ENCODE peak calls at places on chromosome 22, in six cellular contexts. One of them, this sample, is unnamed.

GRCh38 chr22:22753526-22754267 is 109.3 kb downstream of the GGTLC2 start:
- DNase-seq in GM19239: peak; percentile 74
- DNase-seq in T-helper 17 cell: peak; percentile 52
- DNase-seq in stimulated activated CD8-positive, alpha-beta memory T cell treated with anti-CD3 and anti-CD28 coated beads, Interleukin-7, amount 100 ng/mL, for 24 hours: peak; percentile 64
- DNase-seq in NCI-H1417: peak; percentile 61
- DNase-seq in substantia nigra: no peak
- DNase-seq in this sample: no peak

GRCh38 chr22:38513063-38513462 is 7.0 kb upstream of the DDX17 start:
- DNase-seq in GM19239: peak; percentile 20
- DNase-seq in T-helper 17 cell: peak; percentile 16
- DNase-seq in stimulated activated CD8-positive, alpha-beta memory T cell treated with anti-CD3 and anti-CD28 coated beads, Interleukin-7, amount 100 ng/mL, for 24 hours: no peak
- DNase-seq in NCI-H1417: peak; percentile 26
- DNase-seq in substantia nigra: no peak
- DNase-seq in this sample: no peak

GRCh38 chr22:39106326-39106725 is 9.3 kb downstream of the APOBEC3H start:
- DNase-seq in GM19239: no peak
- DNase-seq in T-helper 17 cell: no peak
- DNase-seq in stimulated activated CD8-positive, alpha-beta memory T cell treated with anti-CD3 and anti-CD28 coated beads, Interleukin-7, amount 100 ng/mL, for 24 hours: no peak
- DNase-seq in NCI-H1417: no peak
- DNase-seq in substantia nigra: no peak
- DNase-seq in this sample: no peak

GRCh38 chr22:39223091-39223710 is 21.6 kb downstream of the PDGFB start:
- DNase-seq in GM19239: no peak
- DNase-seq in T-helper 17 cell: no peak
- DNase-seq in stimulated activated CD8-positive, alpha-beta memory T cell treated with anti-CD3 and anti-CD28 coated beads, Interleukin-7, amount 100 ng/mL, for 24 hours: no peak
- DNase-seq in NCI-H1417: no peak
- DNase-seq in substantia nigra: no peak
- DNase-seq in this sample: no peak

GRCh38 chr22:49754674-49755590 is 72.7 kb downstream of the BRD1 start:
- DNase-seq in GM19239: no peak
- DNase-seq in T-helper 17 cell: no peak
- DNase-seq in stimulated activated CD8-positive, alpha-beta memory T cell treated with anti-CD3 and anti-CD28 coated beads, Interleukin-7, amount 100 ng/mL, for 24 hours: no peak
- DNase-seq in NCI-H1417: no peak
- DNase-seq in substantia nigra: no peak
- DNase-seq in this sample: no peak

GRCh38 chr22:21942407-21942895 is 10.2 kb downstream of the PPM1F start:
- DNase-seq in GM19239: no peak
- DNase-seq in T-helper 17 cell: no peak
- DNase-seq in stimulated activated CD8-positive, alpha-beta memory T cell treated with anti-CD3 and anti-CD28 coated beads, Interleukin-7, amount 100 ng/mL, for 24 hours: no peak
- DNase-seq in NCI-H1417: no peak
- DNase-seq in substantia nigra: no peak
- DNase-seq in this sample: peak; percentile 81

GRCh38 chr22:29121124-29121523 is 48.3 kb downstream of the KREMEN1 start:
- DNase-seq in GM19239: no peak
- DNase-seq in T-helper 17 cell: no peak
- DNase-seq in stimulated activated CD8-positive, alpha-beta memory T cell treated with anti-CD3 and anti-CD28 coated beads, Interleukin-7, amount 100 ng/mL, for 24 hours: no peak
- DNase-seq in NCI-H1417: no peak
- DNase-seq in substantia nigra: no peak
- DNase-seq in this sample: no peak

GRCh38 chr22:23118647-23119491 is 22.9 kb downstream of the RSPH14 start:
- DNase-seq in GM19239: no peak
- DNase-seq in T-helper 17 cell: no peak
- DNase-seq in stimulated activated CD8-positive, alpha-beta memory T cell treated with anti-CD3 and anti-CD28 coated beads, Interleukin-7, amount 100 ng/mL, for 24 hours: no peak
- DNase-seq in NCI-H1417: no peak
- DNase-seq in substantia nigra: no peak
- DNase-seq in this sample: no peak

GRCh38 chr22:19663821-19664325 is 50.4 kb upstream of the SEPTIN5 start:
- DNase-seq in GM19239: no peak
- DNase-seq in T-helper 17 cell: no peak
- DNase-seq in stimulated activated CD8-positive, alpha-beta memory T cell treated with anti-CD3 and anti-CD28 coated beads, Interleukin-7, amount 100 ng/mL, for 24 hours: no peak
- DNase-seq in NCI-H1417: peak; percentile 24
- DNase-seq in substantia nigra: no peak
- DNase-seq in this sample: peak; percentile 49

GRCh38 chr22:49599691-49600451 is 227.8 kb downstream of the BRD1 start:
- DNase-seq in GM19239: no peak
- DNase-seq in T-helper 17 cell: no peak
- DNase-seq in stimulated activated CD8-positive, alpha-beta memory T cell treated with anti-CD3 and anti-CD28 coated beads, Interleukin-7, amount 100 ng/mL, for 24 hours: no peak
- DNase-seq in NCI-H1417: no peak
- DNase-seq in substantia nigra: no peak
- DNase-seq in this sample: no peak

GRCh38 chr22:42990131-42990838 is 24.7 kb downstream of the PACSIN2 start:
- DNase-seq in GM19239: no peak
- DNase-seq in T-helper 17 cell: no peak
- DNase-seq in stimulated activated CD8-positive, alpha-beta memory T cell treated with anti-CD3 and anti-CD28 coated beads, Interleukin-7, amount 100 ng/mL, for 24 hours: no peak
- DNase-seq in NCI-H1417: peak; percentile 0
- DNase-seq in substantia nigra: no peak
- DNase-seq in this sample: peak; percentile 89

GRCh38 chr22:22527312-22527711 is 7.2 kb upstream of the ZNF280A start:
- DNase-seq in GM19239: no peak
- DNase-seq in T-helper 17 cell: no peak
- DNase-seq in stimulated activated CD8-positive, alpha-beta memory T cell treated with anti-CD3 and anti-CD28 coated beads, Interleukin-7, amount 100 ng/mL, for 24 hours: no peak
- DNase-seq in NCI-H1417: no peak
- DNase-seq in substantia nigra: no peak
- DNase-seq in this sample: no peak

GRCh38 chr22:48740731-48741405 is 1086.8 kb downstream of the BRD1 start:
- DNase-seq in GM19239: no peak
- DNase-seq in T-helper 17 cell: no peak
- DNase-seq in stimulated activated CD8-positive, alpha-beta memory T cell treated with anti-CD3 and anti-CD28 coated beads, Interleukin-7, amount 100 ng/mL, for 24 hours: no peak
- DNase-seq in NCI-H1417: no peak
- DNase-seq in substantia nigra: no peak
- DNase-seq in this sample: no peak

GRCh38 chr22:44574581-44575343 is 76.7 kb upstream of the RTL6 start:
- DNase-seq in GM19239: no peak
- DNase-seq in T-helper 17 cell: no peak
- DNase-seq in stimulated activated CD8-positive, alpha-beta memory T cell treated with anti-CD3 and anti-CD28 coated beads, Interleukin-7, amount 100 ng/mL, for 24 hours: no peak
- DNase-seq in NCI-H1417: peak; percentile 61
- DNase-seq in substantia nigra: no peak
- DNase-seq in this sample: no peak

GRCh38 chr22:31343235-31344191 is 2.6 kb downstream of the PATZ1 start:
- DNase-seq in GM19239: peak; percentile 18
- DNase-seq in T-helper 17 cell: no peak
- DNase-seq in stimulated activated CD8-positive, alpha-beta memory T cell treated with anti-CD3 and anti-CD28 coated beads, Interleukin-7, amount 100 ng/mL, for 24 hours: no peak
- DNase-seq in NCI-H1417: peak; percentile 89
- DNase-seq in substantia nigra: no peak
- DNase-seq in this sample: no peak

GRCh38 chr22:38963872-38964271 is 6.5 kb downstream of the APOBEC3A start:
- DNase-seq in GM19239: no peak
- DNase-seq in T-helper 17 cell: no peak
- DNase-seq in stimulated activated CD8-positive, alpha-beta memory T cell treated with anti-CD3 and anti-CD28 coated beads, Interleukin-7, amount 100 ng/mL, for 24 hours: no peak
- DNase-seq in NCI-H1417: no peak
- DNase-seq in substantia nigra: no peak
- DNase-seq in this sample: no peak

GRCh38 chr22:28943501-28943879 is 60.1 kb downstream of the ZNRF3 start:
- DNase-seq in GM19239: no peak
- DNase-seq in T-helper 17 cell: no peak
- DNase-seq in stimulated activated CD8-positive, alpha-beta memory T cell treated with anti-CD3 and anti-CD28 coated beads, Interleukin-7, amount 100 ng/mL, for 24 hours: no peak
- DNase-seq in NCI-H1417: no peak
- DNase-seq in substantia nigra: no peak
- DNase-seq in this sample: no peak

GRCh38 chr22:12601870-12602779 is 2925.9 kb upstream of the OR11H1 start:
- DNase-seq in GM19239: no peak
- DNase-seq in T-helper 17 cell: peak; percentile 7
- DNase-seq in stimulated activated CD8-positive, alpha-beta memory T cell treated with anti-CD3 and anti-CD28 coated beads, Interleukin-7, amount 100 ng/mL, for 24 hours: no peak
- DNase-seq in NCI-H1417: no peak
- DNase-seq in substantia nigra: no peak
- DNase-seq in this sample: no peak

GRCh38 chr22:32649515-32650200 is 151.8 kb upstream of the TIMP3 start:
- DNase-seq in GM19239: no peak
- DNase-seq in T-helper 17 cell: no peak
- DNase-seq in stimulated activated CD8-positive, alpha-beta memory T cell treated with anti-CD3 and anti-CD28 coated beads, Interleukin-7, amount 100 ng/mL, for 24 hours: no peak
- DNase-seq in NCI-H1417: no peak
- DNase-seq in substantia nigra: no peak
- DNase-seq in this sample: peak; percentile 84

GRCh38 chr22:43213962-43214361 is 27.0 kb upstream of the TTLL12 start:
- DNase-seq in GM19239: no peak
- DNase-seq in T-helper 17 cell: no peak
- DNase-seq in stimulated activated CD8-positive, alpha-beta memory T cell treated with anti-CD3 and anti-CD28 coated beads, Interleukin-7, amount 100 ng/mL, for 24 hours: no peak
- DNase-seq in NCI-H1417: no peak
- DNase-seq in substantia nigra: no peak
- DNase-seq in this sample: no peak

GRCh38 chr22:44201556-44202129 is 20.9 kb downstream of the PARVG start:
- DNase-seq in GM19239: no peak
- DNase-seq in T-helper 17 cell: no peak
- DNase-seq in stimulated activated CD8-positive, alpha-beta memory T cell treated with anti-CD3 and anti-CD28 coated beads, Interleukin-7, amount 100 ng/mL, for 24 hours: no peak
- DNase-seq in NCI-H1417: no peak
- DNase-seq in substantia nigra: no peak
- DNase-seq in this sample: no peak

GRCh38 chr22:19719055-19719482 is 4.3 kb upstream of the GP1BB start:
- DNase-seq in GM19239: no peak
- DNase-seq in T-helper 17 cell: no peak
- DNase-seq in stimulated activated CD8-positive, alpha-beta memory T cell treated with anti-CD3 and anti-CD28 coated beads, Interleukin-7, amount 100 ng/mL, for 24 hours: no peak
- DNase-seq in NCI-H1417: no peak
- DNase-seq in substantia nigra: no peak
- DNase-seq in this sample: no peak

GRCh38 chr22:42961815-42962214 is 53.1 kb downstream of the PACSIN2 start:
- DNase-seq in GM19239: no peak
- DNase-seq in T-helper 17 cell: no peak
- DNase-seq in stimulated activated CD8-positive, alpha-beta memory T cell treated with anti-CD3 and anti-CD28 coated beads, Interleukin-7, amount 100 ng/mL, for 24 hours: no peak
- DNase-seq in NCI-H1417: no peak
- DNase-seq in substantia nigra: no peak
- DNase-seq in this sample: no peak

GRCh38 chr22:20569059-20570058 is 61.9 kb downstream of the MED15 start:
- DNase-seq in GM19239: no peak
- DNase-seq in T-helper 17 cell: peak; percentile 57
- DNase-seq in stimulated activated CD8-positive, alpha-beta memory T cell treated with anti-CD3 and anti-CD28 coated beads, Interleukin-7, amount 100 ng/mL, for 24 hours: no peak
- DNase-seq in NCI-H1417: no peak
- DNase-seq in substantia nigra: no peak
- DNase-seq in this sample: peak; percentile 79

GRCh38 chr22:47032956-47033647 is 270.7 kb downstream of the TBC1D22A start:
- DNase-seq in GM19239: no peak
- DNase-seq in T-helper 17 cell: no peak
- DNase-seq in stimulated activated CD8-positive, alpha-beta memory T cell treated with anti-CD3 and anti-CD28 coated beads, Interleukin-7, amount 100 ng/mL, for 24 hours: no peak
- DNase-seq in NCI-H1417: no peak
- DNase-seq in substantia nigra: no peak
- DNase-seq in this sample: no peak

GRCh38 chr22:22923379-22923778 is 35.8 kb downstream of the IGLL5 start:
- DNase-seq in GM19239: no peak
- DNase-seq in T-helper 17 cell: no peak
- DNase-seq in stimulated activated CD8-positive, alpha-beta memory T cell treated with anti-CD3 and anti-CD28 coated beads, Interleukin-7, amount 100 ng/mL, for 24 hours: no peak
- DNase-seq in NCI-H1417: no peak
- DNase-seq in substantia nigra: no peak
- DNase-seq in this sample: no peak

GRCh38 chr22:26848244-26848920 is 191.0 kb downstream of the MIAT start:
- DNase-seq in GM19239: no peak
- DNase-seq in T-helper 17 cell: no peak
- DNase-seq in stimulated activated CD8-positive, alpha-beta memory T cell treated with anti-CD3 and anti-CD28 coated beads, Interleukin-7, amount 100 ng/mL, for 24 hours: no peak
- DNase-seq in NCI-H1417: no peak
- DNase-seq in substantia nigra: no peak
- DNase-seq in this sample: peak; percentile 6

This sample was measured in stromal cell of bone marrow.